ENCODE peak calls at places on chromosomes 12 and 14, in five cellular contexts. A, I, X, F and O are unnamed samples.

GRCh38 chr14:91996951-91997371 is 42.9 kb downstream of the TRIP11 start:
- DNase-seq in A (peak), I (peak), X (no peak), F (no peak), O (no peak)

GRCh38 chr14:104266643-104267575 is 128.5 kb downstream of the KIF26A start:
- DNase-seq in A (no peak), I (no peak), X (no peak), F (no peak), O (peak)

GRCh38 chr14:20873370-20874177 is 17.6 kb upstream of the RNASE3 start:
- DNase-seq in A (peak), I (peak), X (peak), F (peak), O (peak)

GRCh38 chr12:53049582-53050318 is at the start of gene TNS2:
- DNase-seq in A (no peak), I (peak), X (peak), F (peak), O (peak)

GRCh38 chr14:32426596-32427408 is 97.7 kb downstream of the AKAP6 start:
- DNase-seq in A (no peak), I (no peak), X (no peak), F (no peak), O (no peak)

GRCh38 chr14:67515386-67516079 is 17.6 kb upstream of the PLEKHH1 start:
- DNase-seq in A (peak), I (no peak), X (no peak), F (no peak), O (peak)

GRCh38 chr12:121240484-121241202 is 30.7 kb downstream of the P2RX4 start:
- DNase-seq in A (no peak), I (no peak), X (peak), F (peak), O (peak)

GRCh38 chr12:5806376-5807089 is 138.5 kb downstream of the ANO2 start:
- DNase-seq in A (no peak), I (no peak), X (no peak), F (no peak), O (no peak)

GRCh38 chr14:84144166-84144565 is 1385.8 kb upstream of the FLRT2 start:
- DNase-seq in A (no peak), I (no peak), X (no peak), F (no peak), O (no peak)

GRCh38 chr12:119036878-119037493 is 55.6 kb downstream of the SRRM4 start:
- DNase-seq in A (peak), I (peak), X (no peak), F (peak), O (peak)

GRCh38 chr12:62466018-62466595 is 519 bp upstream of the MON2 start:
- DNase-seq in A (peak), I (peak), X (no peak), F (peak), O (peak)

GRCh38 chr12:12803186-12803585 is 10.0 kb upstream of the DDX47 start:
- DNase-seq in A (peak), I (peak), X (no peak), F (peak), O (peak)

GRCh38 chr14:95667251-95667693 is 19.0 kb upstream of the TCL1B start:
- DNase-seq in A (no peak), I (no peak), X (no peak), F (no peak), O (no peak)

GRCh38 chr14:72416081-72416849 is 477.6 kb downstream of the DPF3 start:
- DNase-seq in A (no peak), I (no peak), X (no peak), F (no peak), O (no peak)

GRCh38 chr12:47397664-47398281 is 308.1 kb downstream of the RPAP3 start:
- DNase-seq in A (peak), I (peak), X (no peak), F (no peak), O (no peak)

GRCh38 chr14:36085861-36086260 is 90.7 kb downstream of the PTCSC3 start:
- DNase-seq in A (no peak), I (no peak), X (no peak), F (no peak), O (no peak)

GRCh38 chr12:130429656-130430505 is 92.2 kb downstream of the PIWIL1 start:
- DNase-seq in A (no peak), I (no peak), X (peak), F (no peak), O (peak)

GRCh38 chr12:118189761-118190181 is 53.8 kb downstream of the PEBP1 start:
- DNase-seq in A (no peak), I (no peak), X (peak), F (no peak), O (no peak)

GRCh38 chr12:31234955-31235867 is 90.7 kb downstream of the SINHCAF start:
- DNase-seq in A (peak), I (peak), X (peak), F (peak), O (peak)

GRCh38 chr14:81303258-81303935 is 82.6 kb upstream of the GTF2A1 start:
- DNase-seq in A (no peak), I (peak), X (no peak), F (peak), O (peak)
- TF ChIP-seq EP300 in A (no peak), I (peak), X (no peak), F (peak), O (no peak)

GRCh38 chr14:75934998-75935628 is 46.7 kb downstream of the TGFB3 start:
- DNase-seq in A (no peak), I (no peak), X (no peak), F (no peak), O (no peak)
- TF ChIP-seq EP300 in A (no peak), I (no peak), X (no peak), F (no peak), O (no peak)

GRCh38 chr14:64715146-64715627 is 11.0 kb downstream of the PLEKHG3 start:
- DNase-seq in A (no peak), I (no peak), X (no peak), F (no peak), O (no peak)
- TF ChIP-seq EP300 in A (no peak), I (no peak), X (no peak), F (no peak), O (no peak)

GRCh38 chr14:101973356-101973755 is 9.0 kb downstream of the DYNC1H1 start:
- DNase-seq in A (no peak), I (no peak), X (no peak), F (no peak), O (no peak)

GRCh38 chr14:101969480-101969879 is 5.1 kb downstream of the DYNC1H1 start:
- DNase-seq in A (no peak), I (no peak), X (no peak), F (no peak), O (no peak)

GRCh38 chr14:101970830-101971400 is 6.5 kb downstream of the DYNC1H1 start:
- DNase-seq in A (no peak), I (no peak), X (no peak), F (no peak), O (no peak)

GRCh38 chr14:101975231-101975630 is 10.9 kb downstream of the DYNC1H1 start:
- DNase-seq in A (no peak), I (no peak), X (no peak), F (no peak), O (no peak)

DNA sequence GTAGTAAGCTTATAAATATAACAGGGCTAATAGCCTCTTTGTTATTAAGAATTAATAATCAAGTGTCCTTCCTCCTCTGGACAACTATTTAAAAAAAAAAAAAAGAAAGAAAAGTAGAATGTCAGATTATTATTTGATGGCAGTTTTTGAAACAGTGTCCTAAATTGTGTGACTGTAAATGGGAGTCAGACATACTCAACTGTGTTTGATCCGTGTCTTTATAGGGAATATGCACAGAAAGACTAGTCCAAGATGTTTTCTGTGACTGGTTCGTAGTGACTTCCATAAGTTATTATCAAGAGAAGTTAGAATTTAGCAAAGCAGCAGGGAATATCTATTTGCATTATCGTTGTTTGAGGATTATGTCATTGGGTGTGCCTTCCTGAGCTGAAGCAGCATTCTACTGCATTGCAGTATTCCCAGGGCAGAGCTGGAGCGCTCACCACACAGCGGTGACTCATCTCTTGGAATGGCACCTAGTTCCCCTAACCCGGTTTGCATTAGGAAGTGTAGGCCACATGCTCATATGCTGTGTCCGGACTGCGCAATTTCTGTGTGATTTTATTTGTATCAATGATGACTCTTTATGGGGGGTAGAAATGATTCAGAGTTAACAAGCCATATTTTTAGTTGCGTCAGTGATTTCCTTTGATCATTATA is 7.9 kb downstream of the DYNC1H1 start:
- DNase-seq in A (peak), I (peak), X (no peak), F (peak), O (peak)
- TF ChIP-seq EP300 in A (peak), I (no peak), X (no peak), F (no peak), O (no peak)

DNA sequence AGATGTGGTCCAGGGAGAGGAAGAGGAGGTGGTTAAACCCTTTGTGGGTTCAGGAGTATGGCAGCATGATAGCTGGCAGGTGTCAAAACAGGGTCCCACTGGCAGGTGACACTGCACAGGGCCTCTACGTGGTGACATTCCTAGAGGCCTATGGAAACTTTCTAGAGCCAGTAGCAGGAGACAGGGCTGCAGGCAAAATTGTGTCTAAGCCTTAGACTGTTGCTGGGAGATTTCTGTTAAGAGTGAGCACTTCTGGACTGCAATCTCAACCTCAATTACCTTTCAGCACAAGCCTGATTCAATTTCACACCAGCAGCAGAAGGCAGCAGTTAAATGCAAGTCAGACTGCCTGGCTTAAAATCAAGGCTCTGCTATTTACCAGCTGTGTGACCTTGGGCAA is 46.2 kb downstream of the NT5DC3 start:
- DNase-seq in A (no peak), I (no peak), X (no peak), F (no peak), O (no peak)
- TF ChIP-seq EP300 in A (no peak), I (no peak), X (no peak), F (no peak), O (no peak)

GRCh38 chr14:73795974-73796373 is 55.7 kb upstream of the PTGR2 start:
- DNase-seq in A (peak), I (peak), X (no peak), F (peak), O (peak)
- TF ChIP-seq EP300 in A (no peak), I (peak), X (no peak), F (peak), O (no peak)

GRCh38 chr12:112124918-112125249 is 476 bp upstream of the TRAFD1 start:
- DNase-seq in A (no peak), I (no peak), X (no peak), F (no peak), O (no peak)

GRCh38 chr12:112126000-112126431 is 656 bp downstream of the TRAFD1 start:
- DNase-seq in A (no peak), I (no peak), X (peak), F (no peak), O (no peak)

GRCh38 chr12:112125250-112125999 is at the start of gene TRAFD1:
- DNase-seq in A (peak), I (peak), X (peak), F (peak), O (peak)

GRCh38 chr12:112121780-112122565 is 3.4 kb upstream of the TRAFD1 start:
- DNase-seq in A (peak), I (no peak), X (no peak), F (peak), O (peak)

GRCh38 chr12:112122823-112123690 is 2.3 kb upstream of the TRAFD1 start:
- DNase-seq in A (no peak), I (peak), X (no peak), F (no peak), O (no peak)
- TF ChIP-seq EP300 in A (no peak), I (no peak), X (no peak), F (no peak), O (no peak)

DNA sequence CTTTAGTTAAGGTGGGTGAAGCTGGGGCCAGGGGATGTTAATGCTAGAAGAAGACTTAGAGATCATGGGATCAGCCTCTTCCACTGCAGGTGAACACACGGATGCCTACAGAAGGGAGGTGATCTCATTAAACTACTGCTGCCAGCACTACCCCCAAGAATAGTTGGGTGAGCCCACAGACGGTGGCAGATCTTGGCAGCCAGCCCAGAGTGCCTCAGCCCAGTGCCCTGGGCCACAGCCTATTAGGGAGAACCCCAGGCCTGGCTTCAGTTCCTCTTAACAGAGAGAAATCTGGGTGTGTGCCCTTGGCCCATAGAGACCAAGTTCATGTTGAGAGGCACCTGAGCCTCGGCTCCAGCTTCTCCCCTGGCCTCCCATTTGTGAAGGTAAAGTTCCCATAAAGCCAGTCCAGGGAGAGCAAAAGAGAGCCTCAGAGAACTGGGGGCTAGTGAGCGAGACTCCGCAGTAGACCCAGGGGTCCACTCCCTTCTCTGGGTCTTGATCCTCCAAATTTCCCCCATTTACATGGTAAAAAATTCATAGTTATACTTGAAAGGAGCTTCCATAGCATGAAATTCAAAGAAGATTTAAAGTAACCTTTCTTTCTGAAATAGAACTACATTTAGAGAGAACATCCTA is 125.0 kb upstream of the CCND2 start:
- DNase-seq in A (no peak), I (no peak), X (peak), F (peak), O (peak)
- TF ChIP-seq EP300 in A (no peak), I (no peak), X (no peak), F (no peak), O (no peak)

GRCh38 chr12:32517966-32518365 is 118.6 kb downstream of the FGD4 start:
- DNase-seq in A (no peak), I (no peak), X (no peak), F (no peak), O (no peak)

GRCh38 chr12:32519047-32519446 is 119.7 kb downstream of the FGD4 start:
- DNase-seq in A (no peak), I (no peak), X (no peak), F (no peak), O (no peak)

GRCh38 chr12:32522322-32523221 is 123.2 kb downstream of the FGD4 start:
- DNase-seq in A (no peak), I (no peak), X (no peak), F (no peak), O (no peak)
- TF ChIP-seq EP300 in A (no peak), I (no peak), X (no peak), F (no peak), O (no peak)

GRCh38 chr12:11649413-11650278 is at the start of gene ETV6:
- DNase-seq in A (peak), I (peak), X (peak), F (peak), O (peak)
- TF ChIP-seq EP300 in A (no peak), I (no peak), X (peak), F (peak), O (no peak)